ENCODE peak calls at places on chromosomes 5 and 9, in six cellular contexts. Y is left ventricle myocardium inferior, K is cardiac muscle cell, X is SK-N-SH, T is OCI-LY7, O is transverse colon. R is an unnamed sample.
A peak's percentile ranks its signal among the peaks of the same experiment; 100 is the strongest.

GRCh38 chr9:78900500-78900899 is 603.6 kb downstream of the PSAT1 start:
- DNase-seq in Y (no peak), K (no peak), X (no peak), T (no peak), O (no peak), R (no peak)

GRCh38 chr5:98772415-98773213 is 849 bp upstream of the RGMB start:
- DNase-seq in Y (peak; percentile 68), K (peak; percentile 85), X (peak; percentile 70), T (no peak), O (peak; percentile 86), R (no peak)

GRCh38 chr5:38867071-38867790 is 21.4 kb downstream of the OSMR start:
- DNase-seq in Y (no peak), K (no peak), X (no peak), T (no peak), O (no peak), R (no peak)

GRCh38 chr5:66717455-66718373 is 121.5 kb downstream of the MAST4 start:
- DNase-seq in Y (peak; percentile 24), K (no peak), X (peak; percentile 12), T (no peak), O (no peak), R (no peak)

GRCh38 chr5:42225009-42225408 is 198.2 kb upstream of the GHR start:
- DNase-seq in Y (no peak), K (no peak), X (no peak), T (no peak), O (no peak), R (no peak)

GRCh38 chr9:105328872-105329728 is 84.6 kb downstream of the SLC44A1 start:
- DNase-seq in Y (no peak), K (no peak), X (no peak), T (no peak), O (no peak), R (peak; percentile 13)

GRCh38 chr5:114909424-114909823 is 260.3 kb downstream of the TRIM36 start:
- DNase-seq in Y (no peak), K (no peak), X (no peak), T (no peak), O (no peak), R (no peak)

GRCh38 chr5:56019306-56020272 is 24.8 kb upstream of the IL6ST start:
- DNase-seq in Y (no peak), K (no peak), X (no peak), T (no peak), O (no peak), R (peak; percentile 86)

GRCh38 chr9:36030871-36031270 is 5.8 kb upstream of the RECK start:
- DNase-seq in Y (no peak), K (no peak), X (no peak), T (no peak), O (no peak), R (no peak)

GRCh38 chr5:142206801-142207200 is 98.2 kb downstream of the NDFIP1 start:
- DNase-seq in Y (no peak), K (no peak), X (no peak), T (no peak), O (no peak), R (no peak)

GRCh38 chr9:128422783-128423150 is 2.1 kb downstream of the CERCAM start:
- DNase-seq in Y (no peak), K (no peak), X (no peak), T (no peak), O (no peak), R (no peak)

GRCh38 chr9:89166871-89167270 is 11.7 kb downstream of the SHC3 start:
- DNase-seq in Y (no peak), K (no peak), X (peak; percentile 70), T (no peak), O (no peak), R (no peak)

GRCh38 chr9:136324501-136325300 is 2.6 kb upstream of the GPSM1 start:
- DNase-seq in Y (peak; percentile 81), K (peak; percentile 84), X (peak; percentile 71), T (no peak), O (no peak), R (no peak)

GRCh38 chr5:81420039-81420667 is 26.2 kb upstream of the ACOT12 start:
- DNase-seq in Y (no peak), K (no peak), X (no peak), T (no peak), O (no peak), R (peak; percentile 86)

GRCh38 chr9:119951090-119951489 is 581.9 kb upstream of the BRINP1 start:
- DNase-seq in Y (no peak), K (no peak), X (no peak), T (no peak), O (no peak), R (peak; percentile 100)

GRCh38 chr9:128259156-128259555 is 16.7 kb downstream of the GOLGA2 start:
- DNase-seq in Y (no peak), K (no peak), X (no peak), T (no peak), O (no peak), R (no peak)

GRCh38 chr9:23822331-23823169 is 3.5 kb downstream of the ELAVL2 start:
- DNase-seq in Y (no peak), K (no peak), X (peak; percentile 17), T (no peak), O (no peak), R (no peak)

GRCh38 chr9:17063535-17064135 is 71.2 kb upstream of the CNTLN start:
- DNase-seq in Y (no peak), K (peak; percentile 68), X (peak; percentile 56), T (peak; percentile 43), O (no peak), R (peak; percentile 55)

GRCh38 chr5:53364098-53364497 is 116.3 kb upstream of the FST start:
- DNase-seq in Y (peak; percentile 15), K (no peak), X (no peak), T (no peak), O (no peak), R (no peak)

GRCh38 chr5:31396611-31397295 is 135.1 kb downstream of the DROSHA start:
- DNase-seq in Y (no peak), K (no peak), X (no peak), T (no peak), O (no peak), R (no peak)

GRCh38 chr9:131404581-131404980 is 10.7 kb downstream of the PRRC2B start:
- DNase-seq in Y (no peak), K (no peak), X (no peak), T (no peak), O (no peak), R (peak; percentile 79)

GRCh38 chr5:122341087-122341486 is 29.1 kb downstream of the SNCAIP start:
- DNase-seq in Y (no peak), K (no peak), X (no peak), T (no peak), O (no peak), R (no peak)

GRCh38 chr9:120389867-120390266 is 190.1 kb downstream of the CDK5RAP2 start:
- DNase-seq in Y (no peak), K (no peak), X (no peak), T (no peak), O (no peak), R (no peak)

GRCh38 chr5:135244620-135245021 is 154.4 kb downstream of the MACROH2A1 start:
- DNase-seq in Y (no peak), K (no peak), X (no peak), T (no peak), O (no peak), R (no peak)

GRCh38 chr5:2877520-2877919 is 126.0 kb upstream of the IRX2 start:
- DNase-seq in Y (no peak), K (no peak), X (no peak), T (no peak), O (no peak), R (no peak)

GRCh38 chr9:421896-422295 is 207.2 kb downstream of the DOCK8 start:
- DNase-seq in Y (no peak), K (no peak), X (no peak), T (no peak), O (no peak), R (no peak)
- TF ChIP-seq CTCF in Y (no peak), K (no peak), X (no peak), T (no peak), O (no peak), R (no peak)

GRCh38 chr9:96856363-96857286 is 2.3 kb upstream of the ZNF782 start:
- DNase-seq in Y (peak; percentile 27), K (peak; percentile 78), X (peak; percentile 54), T (peak; percentile 76), O (peak; percentile 68), R (peak; percentile 65)

GRCh38 chr9:96853711-96854072 is 622 bp downstream of the ZNF782 start:
- DNase-seq in Y (no peak), K (no peak), X (no peak), T (peak; percentile 46), O (no peak), R (no peak)

GRCh38 chr9:96854877-96855273 is 561 bp upstream of the ZNF782 start:
- DNase-seq in Y (no peak), K (no peak), X (no peak), T (no peak), O (no peak), R (no peak)

GRCh38 chr9:96852676-96853075 is 1.6 kb downstream of the ZNF782 start:
- DNase-seq in Y (no peak), K (no peak), X (no peak), T (no peak), O (no peak), R (no peak)

DNA sequence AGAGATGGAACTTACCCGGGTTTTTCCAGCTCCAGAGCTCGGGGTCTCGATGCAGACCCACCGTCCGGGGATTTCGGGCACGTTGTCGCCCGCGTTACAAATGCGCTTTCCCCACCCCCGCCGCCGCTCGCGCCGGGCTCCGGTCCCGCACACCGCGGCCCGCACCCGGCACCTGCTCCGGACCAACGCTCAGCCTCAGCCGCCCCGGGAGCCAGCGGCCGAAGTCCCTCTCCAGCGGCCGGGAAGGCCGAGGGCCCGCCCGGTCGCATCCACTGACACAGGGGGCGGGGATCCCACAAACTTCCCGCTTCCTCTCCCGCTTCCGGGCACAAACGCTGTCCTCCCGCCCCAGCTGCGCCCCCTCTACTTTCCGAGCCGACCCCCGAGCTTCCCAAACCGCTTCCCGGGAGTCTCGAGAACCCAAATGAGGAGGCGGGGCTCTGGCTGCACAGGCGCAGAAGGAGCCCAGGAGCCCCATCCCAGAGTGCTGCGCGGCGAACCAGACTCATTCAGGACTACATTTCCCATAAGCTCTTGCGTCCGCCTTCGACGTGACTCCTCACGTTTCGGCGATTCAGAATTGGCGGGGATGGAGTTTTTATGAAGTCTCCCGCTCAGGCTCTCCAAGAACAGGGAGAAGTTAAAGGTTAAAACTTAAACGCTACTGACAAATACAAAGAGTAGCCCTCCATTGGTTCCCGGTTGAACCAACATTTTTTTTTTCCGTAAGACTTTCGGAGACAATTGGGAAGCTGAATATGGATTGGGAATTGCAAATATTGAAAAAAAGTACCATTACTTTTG is at the start of gene ZNF782:
- DNase-seq in Y (peak; percentile 93), K (peak; percentile 97), X (peak; percentile 94), T (peak; percentile 92), O (peak; percentile 94), R (peak; percentile 88)
- H3K4me3 ChIP-seq in Y (peak within 1 kb of the TSS; percentile 89), K (peak within 1 kb of the TSS; percentile 78), X (peak within 1 kb of the TSS; percentile 65), T (peak within 1 kb of the TSS; percentile 90), O (peak within 1 kb of the TSS; percentile 70), R (peak within 1 kb of the TSS; percentile 81)

DNA sequence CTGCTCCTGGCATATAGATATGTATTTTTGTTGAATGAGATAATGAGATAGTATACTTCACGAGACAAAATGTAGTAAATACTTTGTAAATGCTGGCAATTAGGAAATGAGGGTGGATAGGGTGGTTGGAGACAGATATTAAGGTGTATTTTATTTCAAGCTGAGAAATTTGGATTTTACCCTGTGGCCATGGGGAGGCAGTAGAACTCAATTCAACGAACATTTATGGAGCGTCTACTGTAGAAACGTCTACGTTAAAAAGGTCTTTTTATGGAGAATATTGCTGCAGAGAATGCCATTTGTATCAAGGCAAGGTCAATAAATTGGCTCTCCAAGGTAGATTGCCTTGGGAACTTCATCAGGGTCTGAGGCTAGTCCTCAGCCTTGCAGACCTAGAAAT is 21.5 kb upstream of the RALGPS1 start:
- DNase-seq in Y (no peak), K (no peak), X (no peak), T (peak; percentile 12), O (no peak), R (no peak)
- TF ChIP-seq CTCF in Y (peak; percentile 15), K (peak; percentile 20), X (peak; percentile 44), T (peak; percentile 73), O (peak; percentile 20), R (peak; percentile 12)

GRCh38 chr9:13485068-13485596 is 205.6 kb upstream of the MPDZ start:
- DNase-seq in Y (peak; percentile 55), K (no peak), X (no peak), T (no peak), O (peak; percentile 14), R (peak; percentile 83)
- H3K4me3 ChIP-seq in Y (no peak overlapping the region), K (no peak overlapping the region), X (no peak overlapping the region), T (no peak overlapping the region), O (no peak overlapping the region), R (no peak overlapping the region)